ENCODE peak calls at places on chromosomes 4 and X, in seven cellular contexts. F is neuronal stem cell, V is IMR-90, H is mesendoderm, Q is mesenchymal stem cell, K is trophoblast cell, Z is H1. P is an unnamed sample.

GRCh38 chr4:83616252-83616651 is 80.3 kb downstream of the GPAT3 start:
- DNase-seq in K (no peak), H (peak), Z (no peak), Q (no peak), F (no peak), V (no peak), P (no peak)

GRCh38 chr4:44118971-44119680 is 329.5 kb downstream of the KCTD8 start:
- DNase-seq in K (peak), F (no peak), H (peak), V (no peak), Q (no peak), Z (no peak), P (no peak)

GRCh38 chr4:7785017-7785416 is 154.6 kb downstream of the AFAP1 start:
- DNase-seq in Q (no peak), V (peak), K (peak), F (no peak), H (no peak), Z (no peak), P (no peak)

GRCh38 chrX:103747199-103747598 is 29.4 kb upstream of the PLP1 start:
- DNase-seq in V (no peak), H (no peak), K (no peak), Z (no peak), F (peak), Q (no peak), P (no peak)

GRCh38 chr4:80254114-80254513 is 12.3 kb upstream of the FGF5 start:
- DNase-seq in F (no peak), Z (no peak), K (no peak), Q (no peak), V (no peak), H (no peak), P (no peak)

GRCh38 chrX:153924149-153924861 is 1.8 kb downstream of the ARHGAP4 start:
- DNase-seq in H (peak), Q (peak), V (peak), Z (no peak), F (no peak), K (peak), P (no peak)

GRCh38 chrX:107348051-107348450 is 101.4 kb upstream of the FRMPD3 start:
- DNase-seq in V (no peak), H (no peak), Q (no peak), Z (no peak), K (no peak), F (no peak), P (no peak)

GRCh38 chr4:139921551-139922184 is 232.3 kb downstream of the MAML3 start:
- DNase-seq in H (no peak), Z (no peak), Q (no peak), V (no peak), F (no peak), K (no peak), P (no peak)

GRCh38 chr4:169398294-169398693 is 127.5 kb upstream of the SH3RF1 start:
- DNase-seq in V (peak), F (no peak), K (no peak), Z (no peak), Q (peak), H (no peak), P (no peak)

GRCh38 chrX:48476919-48477318 is 920 bp downstream of the FTSJ1 start:
- DNase-seq in H (no peak), V (no peak), F (no peak), K (no peak), Q (no peak), Z (no peak), P (no peak)
- H3K4ac ChIP-seq in H (no peak), V (peak), F (no peak), K (peak), Q (no peak), Z (no peak), P (no peak)

GRCh38 chr4:81971637-81972036 is 402.2 kb downstream of the HNRNPD start:
- DNase-seq in H (no peak), K (no peak), F (no peak), Z (no peak), V (no peak), Q (no peak), P (no peak)
- H3K4ac ChIP-seq in H (no peak), K (no peak), F (no peak), Z (no peak), V (no peak), Q (no peak), P (no peak)

DNA sequence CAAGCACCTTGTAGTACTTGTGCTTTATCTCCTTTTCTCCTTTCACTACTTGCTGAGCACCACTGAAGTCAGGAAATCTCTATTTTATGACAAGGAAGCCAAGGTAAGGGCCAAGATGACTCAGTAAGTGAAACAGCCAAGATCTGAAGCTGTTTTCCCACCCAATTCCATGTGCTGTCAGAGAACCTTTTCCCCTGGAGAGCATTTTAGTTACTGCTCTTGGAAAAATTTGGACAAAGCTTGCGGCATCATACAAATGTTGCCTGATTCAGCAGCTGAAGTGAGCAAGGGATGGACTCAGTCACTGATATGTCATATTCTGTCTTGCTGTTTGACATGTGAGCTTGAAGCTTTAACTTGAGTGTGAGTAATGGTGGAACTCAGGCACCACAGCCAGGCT is 391.4 kb downstream of the RAB28 start:
- DNase-seq in Z (no peak), V (no peak), Q (no peak), F (no peak), K (no peak), H (no peak), P (no peak)
- H3K4ac ChIP-seq in Z (no peak), V (no peak), Q (no peak), F (no peak), K (no peak), H (no peak), P (no peak)

GRCh38 chr4:112348488-112349158 is 51.5 kb downstream of the ALPK1 start:
- DNase-seq in H (peak), Q (peak), V (peak), F (peak), K (peak), Z (no peak), P (peak)
- H3K4ac ChIP-seq in H (no peak), Q (no peak), V (no peak), F (no peak), K (no peak), Z (no peak), P (no peak)

DNA sequence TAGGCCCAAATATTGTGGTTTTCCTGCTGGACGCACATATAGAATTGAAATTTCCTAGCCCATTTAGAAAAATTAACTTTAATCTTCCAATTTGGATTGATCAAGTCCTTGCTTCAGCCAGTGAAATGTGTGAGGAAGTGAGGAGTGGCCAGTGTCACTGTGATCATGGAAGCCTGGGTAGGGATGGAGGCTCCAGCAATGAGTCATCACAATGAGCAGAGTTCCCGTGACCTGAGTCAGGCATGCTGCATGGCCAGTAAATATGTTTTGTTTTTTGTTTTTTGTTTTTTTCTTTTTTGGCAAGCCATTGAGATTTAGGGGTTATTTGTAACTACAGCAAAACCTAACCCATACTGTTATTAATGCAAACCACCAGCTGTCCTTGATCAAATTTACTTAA is 52.1 kb downstream of the IDS start:
- DNase-seq in V (peak), F (no peak), K (peak), Q (peak), Z (no peak), H (peak), P (no peak)
- H3K4ac ChIP-seq in V (no peak), F (no peak), K (no peak), Q (no peak), Z (no peak), H (no peak), P (no peak)

DNA sequence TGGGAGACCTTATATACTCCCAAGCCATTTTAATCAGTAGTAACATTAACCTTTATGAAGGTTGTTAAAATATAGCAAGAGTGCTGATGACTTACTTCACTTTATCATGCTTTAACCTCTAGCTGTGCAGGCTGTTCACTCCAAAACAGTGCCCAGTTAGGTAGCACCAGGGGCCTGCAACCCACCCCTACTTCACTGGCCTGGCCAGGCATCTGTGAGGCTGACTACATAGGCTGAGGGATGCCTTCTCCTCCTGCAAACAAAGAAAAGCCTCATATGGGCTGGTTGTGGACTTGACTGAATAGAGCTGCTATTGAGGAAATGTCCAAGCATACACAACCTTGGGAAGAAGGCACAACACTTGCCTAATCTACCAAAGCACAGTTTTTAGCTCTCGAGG is 172.8 kb downstream of the SHROOM3 start:
- DNase-seq in F (no peak), K (no peak), Z (no peak), Q (no peak), V (no peak), H (no peak), P (no peak)
- H3K4ac ChIP-seq in F (no peak), K (no peak), Z (peak), Q (no peak), V (peak), H (no peak), P (no peak)

GRCh38 chrX:114997779-114998178 is 19.6 kb downstream of the IL13RA2 start:
- DNase-seq in V (no peak), K (no peak), H (no peak), Q (no peak), F (no peak), Z (no peak), P (no peak)

DNA sequence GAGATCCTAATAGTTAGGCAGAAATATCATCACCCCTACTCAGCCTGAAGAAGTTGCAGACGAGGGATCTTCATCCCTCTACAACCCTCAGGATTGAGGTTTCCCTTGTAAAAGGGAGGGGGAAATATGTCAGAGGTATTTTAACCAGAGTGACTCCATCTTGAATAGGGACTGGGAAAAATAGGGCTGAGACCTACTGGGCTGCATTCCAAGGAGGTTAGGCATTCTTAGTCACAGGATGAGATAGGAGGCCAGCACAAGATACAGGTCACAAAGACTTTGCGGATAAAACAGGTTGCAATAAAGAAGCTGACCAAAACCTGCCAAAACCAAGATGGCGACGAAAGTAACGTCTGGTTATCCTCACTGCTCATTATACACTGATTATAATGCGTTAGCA is 17.5 kb downstream of the IL13RA2 start:
- DNase-seq in Q (no peak), V (no peak), Z (no peak), F (no peak), H (peak), K (peak), P (no peak)
- H3K4ac ChIP-seq in Q (no peak), V (no peak), Z (no peak), F (no peak), H (no peak), K (no peak), P (no peak)

P was measured in H9.